ENCODE peak calls at places on chromosomes 11 and 22, in four cellular contexts. V is gastroesophageal sphincter; W is activated CD8-positive, alpha-beta T cell treated with anti-CD3 and anti-CD28 coated beads, Interleukin-2, amount 10 ng/mL, durations not matched to agents 7 days and 5 days; X is HepG2. F is an unnamed sample.

GRCh38 chr22:46273432-46274148 is 5.8 kb downstream of the TTC38 start:
- ATAC-seq in W (no peak), X (no peak), V (no peak), F (no peak)

GRCh38 chr11:76602431-76602861 is 68.1 kb downstream of the LRRC32 start:
- ATAC-seq in W (no peak), V (peak; percentile 70), X (no peak), F (peak; percentile 65)

GRCh38 chr11:40099391-40100169 is 1359.9 kb downstream of the LRRC4C start:
- ATAC-seq in X (no peak), W (no peak), V (no peak), F (no peak)

GRCh38 chr11:123406441-123407123 is 23.5 kb upstream of the GRAMD1B start:
- ATAC-seq in X (no peak), W (peak; percentile 48), V (no peak), F (no peak)

GRCh38 chr22:42379961-42380537 is 52.2 kb downstream of the NFAM1 start:
- ATAC-seq in V (no peak), W (no peak), X (no peak), F (no peak)

GRCh38 chr11:36023922-36024321 is 80.1 kb downstream of the LDLRAD3 start:
- ATAC-seq in V (no peak), W (no peak), X (no peak), F (peak; percentile 54)

GRCh38 chr11:67267188-67268035 is 1.1 kb downstream of the GRK2 start:
- ATAC-seq in X (peak; percentile 37), W (peak; percentile 0), V (no peak), F (no peak)

GRCh38 chr11:119295178-119295577 is 21.8 kb downstream of the MCAM start:
- ATAC-seq in W (no peak), X (no peak), V (no peak), F (peak; percentile 49)

GRCh38 chr11:36509265-36509664 is 807 bp downstream of the TRAF6 start:
- ATAC-seq in V (no peak), X (peak; percentile 8), W (no peak), F (peak; percentile 32)

GRCh38 chr11:11251394-11251970 is 101.6 kb downstream of the CSNK2A3 start:
- ATAC-seq in V (no peak), W (no peak), X (no peak), F (no peak)

GRCh38 chr11:112961751-112962747 is 829 bp downstream of the NCAM1 start:
- ATAC-seq in X (peak; percentile 81), V (peak; percentile 19), W (peak; percentile 46), F (peak; percentile 48)

GRCh38 chr22:27669798-27670599 is 131.6 kb downstream of the MN1 start:
- ATAC-seq in W (no peak), V (no peak), X (peak; percentile 25), F (no peak)

GRCh38 chr11:66268953-66269906 is 791 bp downstream of the RAB1B start:
- ATAC-seq in X (peak; percentile 24), V (no peak), W (no peak), F (peak; percentile 1)

GRCh38 chr11:35373284-35373933 is 45.9 kb downstream of the SLC1A2 start:
- ATAC-seq in W (no peak), V (no peak), X (peak; percentile 95), F (peak; percentile 59)

GRCh38 chr11:132312616-132313210 is 942.3 kb downstream of the NTM start:
- ATAC-seq in V (no peak), X (peak; percentile 54), W (no peak), F (no peak)

GRCh38 chr11:6612816-6613136 is 760 bp upstream of the TAF10 start:
- ATAC-seq in V (peak; percentile 5), X (peak; percentile 54), W (peak; percentile 9), F (peak; percentile 23)

GRCh38 chr11:35121326-35121865 is 17.6 kb upstream of the CD44 start:
- ATAC-seq in X (no peak), W (no peak), V (no peak), F (no peak)

GRCh38 chr11:48122656-48123055 is 94.0 kb upstream of the OR4B1 start:
- ATAC-seq in X (no peak), V (no peak), W (no peak), F (no peak)

GRCh38 chr22:42904049-42904448 is 47.0 kb upstream of the ARFGAP3 start:
- ATAC-seq in W (no peak), X (no peak), V (no peak), F (no peak)

GRCh38 chr11:826836-827145 is 928 bp upstream of the CRACR2B start:
- ATAC-seq in W (peak; percentile 9), V (no peak), X (peak; percentile 15), F (no peak)

GRCh38 chr11:18697581-18697980 is 998 bp upstream of the TMEM86A start:
- ATAC-seq in X (no peak), W (no peak), V (no peak), F (no peak)

GRCh38 chr11:64711944-64712306 is 11.1 kb downstream of the NRXN2 start:
- ATAC-seq in W (no peak), V (no peak), X (no peak), F (no peak)

GRCh38 chr22:35542157-35542971 is 1.7 kb downstream of the RASD2 start:
- ATAC-seq in V (no peak), W (no peak), X (no peak), F (no peak)

GRCh38 chr22:50262460-50262911 is 1.0 kb upstream of the MAPK12 start:
- ATAC-seq in V (no peak), X (peak; percentile 44), W (no peak), F (peak; percentile 29)

GRCh38 chr11:130161441-130161840 is 1.9 kb downstream of the ST14 start:
- ATAC-seq in X (no peak), V (no peak), W (no peak), F (no peak)